ENCODE peak calls at places on chromosomes 4 and X, in nine cellular contexts. N is cardiac muscle cell; O is CD8-positive, alpha-beta memory T cell; U is mucosa of descending colon; W is tibial nerve; B is NT2/D1; K is aorta; D is lung; S is A673. Z is an unnamed sample.

GRCh38 chrX:64975491-64975890 is 759 bp downstream of the ZC4H2 start:
- DNase-seq in N (peak; percentile 14), O (peak; percentile 46), U (peak; percentile 61), W (no peak), B (peak; percentile 15), K (peak; percentile 76), D (no peak), S (no peak), Z (peak; percentile 4)

GRCh38 chr4:7962609-7963508 is 23.2 kb upstream of the AFAP1 start:
- DNase-seq in N (no peak), O (no peak), U (no peak), W (no peak), B (no peak), K (no peak), D (no peak), S (no peak), Z (no peak)

GRCh38 chrX:19912-20571 is 261.1 kb upstream of the PLCXD1 start:
- DNase-seq in N (no peak), O (no peak), U (peak; percentile 48), W (no peak), B (no peak), K (no peak), D (no peak), S (peak; percentile 1), Z (peak; percentile 28)

GRCh38 chrX:70439016-70439415 is 5.6 kb upstream of the DLG3 start:
- DNase-seq in N (peak; percentile 30), O (no peak), U (no peak), W (no peak), B (no peak), K (no peak), D (no peak), S (no peak), Z (no peak)

GRCh38 chrX:153821066-153821465 is 9.3 kb downstream of the PDZD4 start:
- DNase-seq in N (no peak), O (no peak), U (no peak), W (no peak), B (no peak), K (peak; percentile 31), D (no peak), S (no peak), Z (no peak)

GRCh38 chr4:173486714-173487392 is 43.2 kb downstream of the HAND2 start:
- DNase-seq in N (no peak), O (no peak), U (no peak), W (no peak), B (no peak), K (peak; percentile 75), D (no peak), S (peak; percentile 80), Z (no peak)

GRCh38 chr4:7110546-7110945 is 42.7 kb upstream of the GRPEL1 start:
- DNase-seq in N (no peak), O (no peak), U (no peak), W (no peak), B (no peak), K (peak; percentile 42), D (no peak), S (no peak), Z (no peak)

GRCh38 chr4:16264798-16265197 is 38.5 kb upstream of the TAPT1 start:
- DNase-seq in N (peak; percentile 70), O (no peak), U (no peak), W (no peak), B (no peak), K (no peak), D (peak; percentile 17), S (peak; percentile 67), Z (peak; percentile 34)

GRCh38 chr4:171983935-171984805 is 171.0 kb downstream of the GALNTL6 start:
- DNase-seq in N (no peak), O (no peak), U (no peak), W (no peak), B (peak; percentile 25), K (no peak), D (no peak), S (peak; percentile 80), Z (no peak)

GRCh38 chr4:15320116-15320515 is 107.7 kb upstream of the C1QTNF7 start:
- DNase-seq in N (no peak), O (no peak), U (no peak), W (no peak), B (peak; percentile 9), K (no peak), D (no peak), S (no peak), Z (no peak)

GRCh38 chr4:152981278-152981677 is 45.2 kb downstream of the FHDC1 start:
- DNase-seq in N (no peak), O (no peak), U (no peak), W (no peak), B (no peak), K (no peak), D (no peak), S (no peak), Z (no peak)

GRCh38 chr4:170198742-170199141 is 109.0 kb upstream of the AADAT start:
- DNase-seq in N (no peak), O (no peak), U (no peak), W (no peak), B (no peak), K (no peak), D (no peak), S (peak; percentile 12), Z (no peak)

GRCh38 chrX:136035663-136036062 is 50.4 kb downstream of the SLC9A6 start:
- DNase-seq in N (no peak), O (no peak), U (no peak), W (no peak), B (no peak), K (no peak), D (no peak), S (no peak), Z (no peak)
- H3K4me3 ChIP-seq in N (no peak overlapping the region), O (no peak overlapping the region), U (no peak overlapping the region), W (no peak overlapping the region), B (no peak overlapping the region), K (no peak overlapping the region), D (no peak overlapping the region), S (no peak overlapping the region), Z (no peak overlapping the region)

GRCh38 chr4:169136330-169136729 is 126.3 kb upstream of the CBR4 start:
- DNase-seq in N (no peak), O (no peak), U (no peak), W (no peak), B (no peak), K (no peak), D (no peak), S (no peak), Z (no peak)

GRCh38 chr4:169131556-169132208 is 121.6 kb upstream of the CBR4 start:
- DNase-seq in N (no peak), O (no peak), U (no peak), W (no peak), B (no peak), K (no peak), D (no peak), S (no peak), Z (no peak)

GRCh38 chr4:169132561-169133305 is 122.7 kb upstream of the CBR4 start:
- DNase-seq in N (no peak), O (no peak), U (no peak), W (no peak), B (no peak), K (no peak), D (no peak), S (no peak), Z (no peak)

GRCh38 chr4:169135776-169136175 is 125.7 kb upstream of the CBR4 start:
- DNase-seq in N (no peak), O (no peak), U (no peak), W (no peak), B (no peak), K (no peak), D (no peak), S (no peak), Z (no peak)

DNA sequence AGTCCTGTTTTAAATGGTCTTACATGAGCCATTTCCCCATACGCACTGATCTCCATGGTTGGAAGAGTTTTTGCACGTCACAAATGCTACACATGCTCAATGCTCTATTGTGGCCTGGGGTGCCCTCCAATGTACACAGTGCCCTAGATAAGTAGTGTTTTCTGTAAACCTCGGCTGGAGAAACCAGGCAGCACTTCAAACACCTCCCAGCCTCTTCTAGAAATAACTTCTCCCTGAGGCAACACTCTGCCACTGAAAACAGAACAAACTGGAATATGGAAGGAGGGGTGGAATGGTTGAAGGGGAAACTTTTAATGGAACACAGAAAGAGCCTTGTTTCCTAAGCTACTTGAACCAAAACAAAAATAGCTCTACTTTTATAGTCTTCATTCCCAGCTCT is 123.9 kb upstream of the CBR4 start:
- DNase-seq in N (no peak), O (no peak), U (no peak), W (no peak), B (no peak), K (no peak), D (peak; percentile 68), S (no peak), Z (no peak)
- H3K36me3 ChIP-seq in N (no peaks in the 10 kb centered on the region), O (no peaks in the 10 kb centered on the region), U (no peaks in the 10 kb centered on the region), W (no peaks in the 10 kb centered on the region), B (peaks cover 42% of the 10 kb centered on the region), K (peaks cover under 1% of the 10 kb centered on the region), D (peaks cover 2% of the 10 kb centered on the region), S (no peaks in the 10 kb centered on the region), Z (no peaks in the 10 kb centered on the region)

DNA sequence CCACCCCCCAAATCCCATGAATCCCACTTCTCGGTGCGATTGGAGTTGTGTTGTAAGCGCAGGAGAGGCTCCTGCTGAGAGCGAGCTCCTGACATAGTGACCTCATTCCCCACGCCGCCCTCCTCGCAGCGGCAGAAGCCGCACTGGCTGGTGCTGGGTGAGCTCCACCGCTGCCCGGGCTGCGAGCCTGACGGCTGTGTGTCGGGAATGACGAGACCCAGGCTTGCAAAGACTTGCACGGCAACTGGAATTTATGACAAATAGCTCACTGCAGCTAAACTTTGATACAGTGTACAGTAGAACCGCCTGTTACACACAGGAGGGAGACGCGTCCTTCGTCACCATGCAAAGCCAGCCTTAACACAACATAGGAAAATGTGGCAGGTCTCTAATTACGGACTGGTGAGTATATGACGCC is 82.4 kb downstream of the STOX2 start:
- DNase-seq in N (peak; percentile 89), O (no peak), U (peak; percentile 67), W (peak; percentile 25), B (no peak), K (peak; percentile 90), D (peak; percentile 51), S (peak; percentile 49), Z (no peak)
- H3K4me3 ChIP-seq in N (no peak overlapping the region), O (no peak overlapping the region), U (no peak overlapping the region), W (peak overlapping the region; percentile 7), B (no peak overlapping the region), K (no peak overlapping the region), D (no peak overlapping the region), S (peak overlapping the region; percentile 33), Z (no peak overlapping the region)

DNA sequence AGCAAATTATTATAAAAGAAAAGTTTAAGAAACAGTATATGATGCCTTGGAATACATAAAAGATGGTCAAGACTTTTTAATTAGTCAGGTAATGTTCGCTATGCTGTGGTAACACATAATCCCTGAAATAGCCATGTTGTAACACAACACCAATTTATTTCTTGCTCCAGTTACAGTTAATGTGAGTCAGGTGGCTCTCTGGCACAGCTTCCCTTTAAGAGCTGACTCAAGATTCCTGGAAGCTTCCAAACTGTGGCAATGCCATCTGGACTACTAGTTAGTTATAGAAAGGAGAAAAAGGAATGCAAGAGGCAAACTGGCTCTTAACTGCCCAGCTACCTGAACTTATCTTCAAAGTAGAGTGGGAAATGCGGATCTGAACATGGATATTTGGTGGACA is 210.5 kb downstream of the CHM start:
- DNase-seq in N (no peak), O (no peak), U (no peak), W (no peak), B (no peak), K (no peak), D (no peak), S (no peak), Z (no peak)
- H3K36me3 ChIP-seq in N (no peaks in the 10 kb centered on the region), O (no peaks in the 10 kb centered on the region), U (no peaks in the 10 kb centered on the region), W (no peaks in the 10 kb centered on the region), B (no peaks in the 10 kb centered on the region), K (no peaks in the 10 kb centered on the region), D (no peaks in the 10 kb centered on the region), S (no peaks in the 10 kb centered on the region), Z (no peaks in the 10 kb centered on the region)

Z was measured in naive thymus-derived CD4-positive, alpha-beta T cell.